ENCODE peak calls at places on chromosomes 11 and 22, in nine cellular contexts. One of them, this sample, is unnamed.

GRCh38 chr22:36256474-36256873 is 3.5 kb downstream of the APOL1 start:
- DNase-seq in K562: no peak
- DNase-seq in AG04450: no peak
- DNase-seq in endodermal cell: no peak
- DNase-seq in heart right ventricle: no peak
- DNase-seq in AG09309: no peak
- DNase-seq in fibroblast of villous mesenchyme: no peak
- DNase-seq in neural progenitor cell: no peak
- DNase-seq in mucosa of descending colon: no peak
- DNase-seq in this sample: no peak

GRCh38 chr11:68840661-68841653 is 759 bp downstream of the CPT1A start:
- DNase-seq in K562: peak; percentile 54
- DNase-seq in AG04450: no peak
- DNase-seq in endodermal cell: peak; percentile 79
- DNase-seq in heart right ventricle: peak; percentile 45
- DNase-seq in AG09309: no peak
- DNase-seq in fibroblast of villous mesenchyme: peak; percentile 85
- DNase-seq in neural progenitor cell: peak; percentile 34
- DNase-seq in mucosa of descending colon: peak; percentile 86
- DNase-seq in this sample: no peak

GRCh38 chr11:76770642-76771445 is 12.3 kb upstream of the TSKU start:
- DNase-seq in K562: no peak
- DNase-seq in AG04450: peak; percentile 97
- DNase-seq in endodermal cell: peak; percentile 81
- DNase-seq in heart right ventricle: no peak
- DNase-seq in AG09309: peak; percentile 92
- DNase-seq in fibroblast of villous mesenchyme: peak; percentile 98
- DNase-seq in neural progenitor cell: peak; percentile 70
- DNase-seq in mucosa of descending colon: no peak
- DNase-seq in this sample: peak; percentile 84

GRCh38 chr11:93236741-93237675 is 39.2 kb upstream of the SLC36A4 start:
- DNase-seq in K562: peak; percentile 55
- DNase-seq in AG04450: no peak
- DNase-seq in endodermal cell: peak; percentile 82
- DNase-seq in heart right ventricle: peak; percentile 11
- DNase-seq in AG09309: peak; percentile 8
- DNase-seq in fibroblast of villous mesenchyme: peak; percentile 38
- DNase-seq in neural progenitor cell: peak; percentile 60
- DNase-seq in mucosa of descending colon: no peak
- DNase-seq in this sample: peak; percentile 5

GRCh38 chr11:57302489-57302888 is 22.3 kb downstream of the TNKS1BP1 start:
- DNase-seq in K562: no peak
- DNase-seq in AG04450: no peak
- DNase-seq in endodermal cell: no peak
- DNase-seq in heart right ventricle: no peak
- DNase-seq in AG09309: no peak
- DNase-seq in fibroblast of villous mesenchyme: no peak
- DNase-seq in neural progenitor cell: no peak
- DNase-seq in mucosa of descending colon: no peak
- DNase-seq in this sample: no peak

GRCh38 chr11:133681901-133682300 is 149.6 kb upstream of the OPCML start:
- DNase-seq in K562: no peak
- DNase-seq in AG04450: no peak
- DNase-seq in endodermal cell: peak; percentile 82
- DNase-seq in heart right ventricle: no peak
- DNase-seq in AG09309: no peak
- DNase-seq in fibroblast of villous mesenchyme: no peak
- DNase-seq in neural progenitor cell: peak; percentile 28
- DNase-seq in mucosa of descending colon: no peak
- DNase-seq in this sample: no peak

GRCh38 chr11:32713496-32713895 is 81.0 kb downstream of the CCDC73 start:
- DNase-seq in K562: no peak
- DNase-seq in AG04450: no peak
- DNase-seq in endodermal cell: no peak
- DNase-seq in heart right ventricle: no peak
- DNase-seq in AG09309: no peak
- DNase-seq in fibroblast of villous mesenchyme: peak; percentile 4
- DNase-seq in neural progenitor cell: peak; percentile 13
- DNase-seq in mucosa of descending colon: no peak
- DNase-seq in this sample: no peak

GRCh38 chr11:129143335-129143734 is 48.8 kb downstream of the ARHGAP32 start:
- DNase-seq in K562: no peak
- DNase-seq in AG04450: peak; percentile 93
- DNase-seq in endodermal cell: no peak
- DNase-seq in heart right ventricle: peak; percentile 26
- DNase-seq in AG09309: peak; percentile 99
- DNase-seq in fibroblast of villous mesenchyme: peak; percentile 98
- DNase-seq in neural progenitor cell: no peak
- DNase-seq in mucosa of descending colon: peak; percentile 56
- DNase-seq in this sample: peak; percentile 89

GRCh38 chr11:19605500-19606371 is 106.9 kb upstream of the NAV2 start:
- DNase-seq in K562: no peak
- DNase-seq in AG04450: no peak
- DNase-seq in endodermal cell: no peak
- DNase-seq in heart right ventricle: peak; percentile 31
- DNase-seq in AG09309: peak; percentile 76
- DNase-seq in fibroblast of villous mesenchyme: peak; percentile 51
- DNase-seq in neural progenitor cell: peak; percentile 13
- DNase-seq in mucosa of descending colon: no peak
- DNase-seq in this sample: no peak

GRCh38 chr22:32839776-32840571 is 38.5 kb downstream of the TIMP3 start:
- DNase-seq in K562: no peak
- DNase-seq in AG04450: no peak
- DNase-seq in endodermal cell: no peak
- DNase-seq in heart right ventricle: peak; percentile 72
- DNase-seq in AG09309: peak; percentile 40
- DNase-seq in fibroblast of villous mesenchyme: peak; percentile 76
- DNase-seq in neural progenitor cell: peak; percentile 44
- DNase-seq in mucosa of descending colon: no peak
- DNase-seq in this sample: no peak

GRCh38 chr11:119339581-119340334 is 925 bp downstream of the C1QTNF5 start:
- DNase-seq in K562: peak; percentile 85
- DNase-seq in AG04450: no peak
- DNase-seq in endodermal cell: peak; percentile 92
- DNase-seq in heart right ventricle: peak; percentile 77
- DNase-seq in AG09309: no peak
- DNase-seq in fibroblast of villous mesenchyme: peak; percentile 60
- DNase-seq in neural progenitor cell: peak; percentile 94
- DNase-seq in mucosa of descending colon: peak; percentile 78
- DNase-seq in this sample: no peak

GRCh38 chr11:62398011-62398994 is 20.5 kb upstream of the SCGB1A1 start:
- DNase-seq in K562: peak; percentile 75
- DNase-seq in AG04450: no peak
- DNase-seq in endodermal cell: peak; percentile 75
- DNase-seq in heart right ventricle: peak; percentile 24
- DNase-seq in AG09309: no peak
- DNase-seq in fibroblast of villous mesenchyme: peak; percentile 94
- DNase-seq in neural progenitor cell: no peak
- DNase-seq in mucosa of descending colon: no peak
- DNase-seq in this sample: no peak

GRCh38 chr11:118610773-118611432 is 3.5 kb downstream of the PHLDB1 start:
- DNase-seq in K562: peak; percentile 91
- DNase-seq in AG04450: no peak
- DNase-seq in endodermal cell: peak; percentile 98
- DNase-seq in heart right ventricle: peak; percentile 86
- DNase-seq in AG09309: no peak
- DNase-seq in fibroblast of villous mesenchyme: peak; percentile 78
- DNase-seq in neural progenitor cell: peak; percentile 91
- DNase-seq in mucosa of descending colon: peak; percentile 91
- DNase-seq in this sample: no peak

GRCh38 chr11:67307545-67308001 is 4.2 kb downstream of the SSH3 start:
- DNase-seq in K562: no peak
- DNase-seq in AG04450: no peak
- DNase-seq in endodermal cell: peak; percentile 31
- DNase-seq in heart right ventricle: no peak
- DNase-seq in AG09309: no peak
- DNase-seq in fibroblast of villous mesenchyme: no peak
- DNase-seq in neural progenitor cell: no peak
- DNase-seq in mucosa of descending colon: peak; percentile 27
- DNase-seq in this sample: no peak

GRCh38 chr11:104529213-104529612 is 365.3 kb upstream of the PDGFD start:
- DNase-seq in K562: no peak
- DNase-seq in AG04450: no peak
- DNase-seq in endodermal cell: no peak
- DNase-seq in heart right ventricle: no peak
- DNase-seq in AG09309: no peak
- DNase-seq in fibroblast of villous mesenchyme: no peak
- DNase-seq in neural progenitor cell: no peak
- DNase-seq in mucosa of descending colon: no peak
- DNase-seq in this sample: no peak

GRCh38 chr22:30420401-30421178 is 5.0 kb upstream of the MTFP1 start:
- DNase-seq in K562: peak; percentile 59
- DNase-seq in AG04450: peak; percentile 65
- DNase-seq in endodermal cell: no peak
- DNase-seq in heart right ventricle: no peak
- DNase-seq in AG09309: peak; percentile 59
- DNase-seq in fibroblast of villous mesenchyme: peak; percentile 68
- DNase-seq in neural progenitor cell: no peak
- DNase-seq in mucosa of descending colon: no peak
- DNase-seq in this sample: no peak

GRCh38 chr22:39717099-39717498 is 146.5 kb downstream of the CACNA1I start:
- DNase-seq in K562: no peak
- DNase-seq in AG04450: no peak
- DNase-seq in endodermal cell: no peak
- DNase-seq in heart right ventricle: no peak
- DNase-seq in AG09309: no peak
- DNase-seq in fibroblast of villous mesenchyme: no peak
- DNase-seq in neural progenitor cell: no peak
- DNase-seq in mucosa of descending colon: no peak
- DNase-seq in this sample: no peak

GRCh38 chr11:11346249-11346648 is 6.8 kb downstream of the CSNK2A3 start:
- DNase-seq in K562: no peak
- DNase-seq in AG04450: no peak
- DNase-seq in endodermal cell: no peak
- DNase-seq in heart right ventricle: no peak
- DNase-seq in AG09309: no peak
- DNase-seq in fibroblast of villous mesenchyme: no peak
- DNase-seq in neural progenitor cell: no peak
- DNase-seq in mucosa of descending colon: no peak
- DNase-seq in this sample: no peak

GRCh38 chr11:73710964-73711363 is 49.9 kb downstream of the RAB6A start:
- DNase-seq in K562: no peak
- DNase-seq in AG04450: no peak
- DNase-seq in endodermal cell: no peak
- DNase-seq in heart right ventricle: no peak
- DNase-seq in AG09309: no peak
- DNase-seq in fibroblast of villous mesenchyme: no peak
- DNase-seq in neural progenitor cell: no peak
- DNase-seq in mucosa of descending colon: no peak
- DNase-seq in this sample: no peak

GRCh38 chr11:12678991-12679390 is 4.8 kb downstream of the TEAD1 start:
- DNase-seq in K562: no peak
- DNase-seq in AG04450: no peak
- DNase-seq in endodermal cell: no peak
- DNase-seq in heart right ventricle: no peak
- DNase-seq in AG09309: no peak
- DNase-seq in fibroblast of villous mesenchyme: no peak
- DNase-seq in neural progenitor cell: no peak
- DNase-seq in mucosa of descending colon: no peak
- DNase-seq in this sample: no peak
- H3K4me3 ChIP-seq in K562: no peak overlapping the region
- H3K4me3 ChIP-seq in AG04450: peak overlapping the region; percentile 68
- H3K4me3 ChIP-seq in endodermal cell: peak overlapping the region; percentile 95
- H3K4me3 ChIP-seq in heart right ventricle: no peak overlapping the region
- H3K4me3 ChIP-seq in AG09309: peak overlapping the region; percentile 7
- H3K4me3 ChIP-seq in fibroblast of villous mesenchyme: peak overlapping the region; percentile 85
- H3K4me3 ChIP-seq in neural progenitor cell: peak overlapping the region; percentile 83
- H3K4me3 ChIP-seq in mucosa of descending colon: no peak overlapping the region
- H3K4me3 ChIP-seq in this sample: peak overlapping the region; percentile 83

DNA sequence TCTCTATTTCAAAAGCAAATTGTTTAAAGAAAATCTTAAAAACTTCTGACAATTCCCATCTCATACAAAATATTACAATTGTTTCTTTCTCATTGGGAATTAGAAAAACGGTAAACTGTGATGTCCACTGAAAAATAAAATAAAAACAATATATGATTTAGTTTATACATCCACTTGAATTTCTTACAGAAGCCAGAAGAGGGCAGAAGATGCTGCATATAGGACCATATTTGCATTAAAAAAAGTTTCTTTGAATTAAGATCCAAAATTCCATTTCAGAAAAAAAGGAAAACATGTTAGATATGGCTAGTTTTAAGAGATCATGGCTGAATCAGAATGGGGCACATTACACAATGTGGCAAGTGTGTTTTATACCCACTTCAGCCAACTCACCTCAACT is 39.3 kb upstream of the LRRC4C start:
- DNase-seq in K562: no peak
- DNase-seq in AG04450: no peak
- DNase-seq in endodermal cell: no peak
- DNase-seq in heart right ventricle: no peak
- DNase-seq in AG09309: no peak
- DNase-seq in fibroblast of villous mesenchyme: no peak
- DNase-seq in neural progenitor cell: no peak
- DNase-seq in mucosa of descending colon: no peak
- DNase-seq in this sample: no peak
- TF ChIP-seq CTCF in K562: no peak
- TF ChIP-seq CTCF in AG04450: no peak
- TF ChIP-seq CTCF in endodermal cell: peak; percentile 83
- TF ChIP-seq CTCF in heart right ventricle: peak; percentile 18
- TF ChIP-seq CTCF in AG09309: no peak
- TF ChIP-seq CTCF in fibroblast of villous mesenchyme: no peak
- TF ChIP-seq CTCF in neural progenitor cell: peak; percentile 60
- TF ChIP-seq CTCF in mucosa of descending colon: no peak
- TF ChIP-seq CTCF in this sample: no peak

GRCh38 chr11:12685229-12685628 is 11.0 kb downstream of the TEAD1 start:
- DNase-seq in K562: no peak
- DNase-seq in AG04450: no peak
- DNase-seq in endodermal cell: no peak
- DNase-seq in heart right ventricle: no peak
- DNase-seq in AG09309: no peak
- DNase-seq in fibroblast of villous mesenchyme: no peak
- DNase-seq in neural progenitor cell: no peak
- DNase-seq in mucosa of descending colon: no peak
- DNase-seq in this sample: no peak
- H3K4me3 ChIP-seq in K562: no peak overlapping the region
- H3K4me3 ChIP-seq in AG04450: no peak overlapping the region
- H3K4me3 ChIP-seq in endodermal cell: no peak overlapping the region
- H3K4me3 ChIP-seq in heart right ventricle: no peak overlapping the region
- H3K4me3 ChIP-seq in AG09309: no peak overlapping the region
- H3K4me3 ChIP-seq in fibroblast of villous mesenchyme: no peak overlapping the region
- H3K4me3 ChIP-seq in neural progenitor cell: no peak overlapping the region
- H3K4me3 ChIP-seq in mucosa of descending colon: no peak overlapping the region
- H3K4me3 ChIP-seq in this sample: no peak overlapping the region

DNA sequence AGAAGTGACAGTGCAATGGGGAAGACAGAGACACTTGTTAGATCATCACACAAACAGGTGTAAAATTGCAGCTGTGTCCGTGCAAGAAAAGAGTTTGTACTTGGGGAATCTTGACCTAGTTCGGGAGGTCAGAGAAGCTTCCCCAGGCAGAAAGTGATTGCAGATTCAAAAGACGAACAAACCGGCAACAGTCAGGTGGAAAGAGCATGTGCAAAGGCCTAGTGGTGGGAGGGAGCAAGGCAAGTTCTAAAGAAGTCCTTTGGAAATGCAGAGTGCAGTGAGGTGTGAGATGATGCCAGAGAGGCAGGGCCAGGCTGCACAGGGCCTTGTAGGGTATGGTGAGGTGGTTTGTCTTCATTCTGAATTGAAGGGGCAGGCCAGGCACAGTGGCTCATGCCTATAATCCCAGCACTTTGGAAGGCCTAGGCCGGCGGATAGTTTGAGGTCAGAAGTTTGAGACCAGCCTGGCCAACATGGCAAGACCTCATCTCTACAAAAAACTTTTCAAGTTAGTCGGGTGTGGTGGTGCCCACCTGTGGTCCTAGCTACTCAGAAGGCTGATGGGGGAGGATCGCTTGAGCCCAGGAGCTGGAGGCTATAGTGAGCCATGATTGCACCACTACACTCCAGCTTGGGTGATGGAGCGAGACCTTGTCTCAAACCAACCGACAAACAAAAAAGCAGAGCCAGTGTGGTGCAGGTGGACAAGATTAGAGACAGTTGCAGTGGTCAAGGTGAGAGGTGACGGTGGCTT is 1.9 kb upstream of the ESS2 start:
- DNase-seq in K562: peak; percentile 61
- DNase-seq in AG04450: no peak
- DNase-seq in endodermal cell: no peak
- DNase-seq in heart right ventricle: no peak
- DNase-seq in AG09309: no peak
- DNase-seq in fibroblast of villous mesenchyme: no peak
- DNase-seq in neural progenitor cell: no peak
- DNase-seq in mucosa of descending colon: no peak
- DNase-seq in this sample: no peak
- TF ChIP-seq CTCF in K562: peak; percentile 26
- TF ChIP-seq CTCF in AG04450: no peak
- TF ChIP-seq CTCF in endodermal cell: peak; percentile 39
- TF ChIP-seq CTCF in heart right ventricle: no peak
- TF ChIP-seq CTCF in AG09309: no peak
- TF ChIP-seq CTCF in fibroblast of villous mesenchyme: no peak
- TF ChIP-seq CTCF in neural progenitor cell: no peak
- TF ChIP-seq CTCF in mucosa of descending colon: no peak
- TF ChIP-seq CTCF in this sample: no peak

This sample was measured in HFF-Myc.